ENCODE peak calls at places on chromosomes 6 and 20, in five cellular contexts. One of them, this sample, is unnamed.

GRCh38 chr6:136723780-136724179 is 68.5 kb downstream of the MAP3K5 start:
- DNase-seq in KBM-7: peak; percentile 64
- DNase-seq in trophoblast cell: no peak
- DNase-seq in stimulated activated CD8-positive, alpha-beta memory T cell treated with anti-CD3 and anti-CD28 coated beads, Interleukin-12 subunit alpha, Interleukin-12 subunit beta, amount 100 ng/mL, for 1 hour: peak; percentile 20
- DNase-seq in iPS-NIHi11: no peak
- DNase-seq in this sample: no peak

GRCh38 chr6:70398783-70399730 is 14.3 kb upstream of the FAM135A start:
- DNase-seq in trophoblast cell: peak; percentile 90
- DNase-seq in stimulated activated CD8-positive, alpha-beta memory T cell treated with anti-CD3 and anti-CD28 coated beads, Interleukin-12 subunit alpha, Interleukin-12 subunit beta, amount 100 ng/mL, for 1 hour: no peak
- DNase-seq in iPS-NIHi11: peak; percentile 8
- DNase-seq in KBM-7: no peak
- DNase-seq in this sample: peak; percentile 27

GRCh38 chr20:20593447-20594170 is 118.8 kb downstream of the RALGAPA2 start:
- DNase-seq in stimulated activated CD8-positive, alpha-beta memory T cell treated with anti-CD3 and anti-CD28 coated beads, Interleukin-12 subunit alpha, Interleukin-12 subunit beta, amount 100 ng/mL, for 1 hour: no peak
- DNase-seq in iPS-NIHi11: peak; percentile 79
- DNase-seq in trophoblast cell: peak; percentile 39
- DNase-seq in KBM-7: peak; percentile 40
- DNase-seq in this sample: peak; percentile 57

GRCh38 chr6:72757048-72757447 is 135.2 kb downstream of the KCNQ5 start:
- DNase-seq in iPS-NIHi11: no peak
- DNase-seq in KBM-7: no peak
- DNase-seq in stimulated activated CD8-positive, alpha-beta memory T cell treated with anti-CD3 and anti-CD28 coated beads, Interleukin-12 subunit alpha, Interleukin-12 subunit beta, amount 100 ng/mL, for 1 hour: no peak
- DNase-seq in trophoblast cell: no peak
- DNase-seq in this sample: no peak

GRCh38 chr6:139863964-139864363 is 489.5 kb upstream of the CITED2 start:
- DNase-seq in iPS-NIHi11: no peak
- DNase-seq in stimulated activated CD8-positive, alpha-beta memory T cell treated with anti-CD3 and anti-CD28 coated beads, Interleukin-12 subunit alpha, Interleukin-12 subunit beta, amount 100 ng/mL, for 1 hour: no peak
- DNase-seq in KBM-7: no peak
- DNase-seq in trophoblast cell: no peak
- DNase-seq in this sample: no peak

GRCh38 chr6:118665011-118665410 is 13.6 kb upstream of the CEP85L start:
- DNase-seq in KBM-7: no peak
- DNase-seq in stimulated activated CD8-positive, alpha-beta memory T cell treated with anti-CD3 and anti-CD28 coated beads, Interleukin-12 subunit alpha, Interleukin-12 subunit beta, amount 100 ng/mL, for 1 hour: no peak
- DNase-seq in trophoblast cell: no peak
- DNase-seq in iPS-NIHi11: no peak
- DNase-seq in this sample: no peak

GRCh38 chr6:142844065-142844755 is 100.8 kb downstream of the HIVEP2 start:
- DNase-seq in stimulated activated CD8-positive, alpha-beta memory T cell treated with anti-CD3 and anti-CD28 coated beads, Interleukin-12 subunit alpha, Interleukin-12 subunit beta, amount 100 ng/mL, for 1 hour: no peak
- DNase-seq in trophoblast cell: no peak
- DNase-seq in KBM-7: no peak
- DNase-seq in iPS-NIHi11: no peak
- DNase-seq in this sample: peak; percentile 63

GRCh38 chr6:103729658-103730057 is 1130.1 kb downstream of the HACE1 start:
- DNase-seq in iPS-NIHi11: no peak
- DNase-seq in trophoblast cell: peak; percentile 4
- DNase-seq in KBM-7: no peak
- DNase-seq in stimulated activated CD8-positive, alpha-beta memory T cell treated with anti-CD3 and anti-CD28 coated beads, Interleukin-12 subunit alpha, Interleukin-12 subunit beta, amount 100 ng/mL, for 1 hour: no peak
- DNase-seq in this sample: no peak

GRCh38 chr6:102458990-102459389 is 1065.5 kb downstream of the GRIK2 start:
- DNase-seq in iPS-NIHi11: no peak
- DNase-seq in KBM-7: no peak
- DNase-seq in trophoblast cell: no peak
- DNase-seq in stimulated activated CD8-positive, alpha-beta memory T cell treated with anti-CD3 and anti-CD28 coated beads, Interleukin-12 subunit alpha, Interleukin-12 subunit beta, amount 100 ng/mL, for 1 hour: no peak
- DNase-seq in this sample: no peak

GRCh38 chr6:147449405-147450161 is 58.9 kb upstream of the SAMD5 start:
- DNase-seq in trophoblast cell: peak; percentile 37
- DNase-seq in iPS-NIHi11: no peak
- DNase-seq in stimulated activated CD8-positive, alpha-beta memory T cell treated with anti-CD3 and anti-CD28 coated beads, Interleukin-12 subunit alpha, Interleukin-12 subunit beta, amount 100 ng/mL, for 1 hour: no peak
- DNase-seq in KBM-7: no peak
- DNase-seq in this sample: no peak

GRCh38 chr6:27532820-27533538 is 60.1 kb upstream of the ZNF184 start:
- DNase-seq in trophoblast cell: peak; percentile 37
- DNase-seq in KBM-7: no peak
- DNase-seq in stimulated activated CD8-positive, alpha-beta memory T cell treated with anti-CD3 and anti-CD28 coated beads, Interleukin-12 subunit alpha, Interleukin-12 subunit beta, amount 100 ng/mL, for 1 hour: no peak
- DNase-seq in iPS-NIHi11: no peak
- DNase-seq in this sample: no peak

GRCh38 chr6:82988904-82989303 is 76.7 kb downstream of the UBE3D start:
- DNase-seq in iPS-NIHi11: no peak
- DNase-seq in KBM-7: peak; percentile 13
- DNase-seq in stimulated activated CD8-positive, alpha-beta memory T cell treated with anti-CD3 and anti-CD28 coated beads, Interleukin-12 subunit alpha, Interleukin-12 subunit beta, amount 100 ng/mL, for 1 hour: no peak
- DNase-seq in trophoblast cell: no peak
- DNase-seq in this sample: peak; percentile 46

GRCh38 chr6:106383573-106383972 is 23.1 kb downstream of the CRYBG1 start:
- DNase-seq in stimulated activated CD8-positive, alpha-beta memory T cell treated with anti-CD3 and anti-CD28 coated beads, Interleukin-12 subunit alpha, Interleukin-12 subunit beta, amount 100 ng/mL, for 1 hour: no peak
- DNase-seq in trophoblast cell: peak; percentile 78
- DNase-seq in iPS-NIHi11: no peak
- DNase-seq in KBM-7: no peak
- DNase-seq in this sample: peak; percentile 71

GRCh38 chr20:31691646-31692275 is 30.9 kb downstream of the BCL2L1 start:
- DNase-seq in iPS-NIHi11: no peak
- DNase-seq in trophoblast cell: no peak
- DNase-seq in stimulated activated CD8-positive, alpha-beta memory T cell treated with anti-CD3 and anti-CD28 coated beads, Interleukin-12 subunit alpha, Interleukin-12 subunit beta, amount 100 ng/mL, for 1 hour: no peak
- DNase-seq in KBM-7: peak; percentile 62
- DNase-seq in this sample: peak; percentile 22